ENCODE peak calls at places on chromosomes 7 and 10, in seven cellular contexts. Q is RPMI8226; G is GM23338; P is NCI-H774; C is ascending aorta; I is NCI-H1092 treated with DMSO at 0.1 percent for 48 hours; E is activated CD4-positive, alpha-beta T cell treated with anti-CD3 and anti-CD28 coated beads, Interleukin-2, amount 10 ng/mL, durations not matched to agents 7 days and 5 days. V is an unnamed sample.

GRCh38 chr10:27512548-27512947 is 8.4 kb downstream of the RAB18 start:
- DNase-seq in E (no peak), I (no peak), Q (no peak), G (no peak), C (no peak), P (no peak), V (no peak)

GRCh38 chr10:71213761-71214440 is 1.5 kb downstream of the UNC5B start:
- DNase-seq in Q (no peak), P (no peak), I (no peak), E (no peak), C (no peak), G (peak), V (no peak)

GRCh38 chr7:144384071-144384470 is 19.4 kb downstream of the NOBOX start:
- DNase-seq in E (no peak), I (no peak), C (no peak), Q (no peak), P (no peak), G (no peak), V (no peak)

GRCh38 chr7:51279391-51280023 is 37.1 kb downstream of the COBL start:
- DNase-seq in P (no peak), G (no peak), E (no peak), Q (peak), C (no peak), I (peak), V (no peak)

GRCh38 chr10:1026578-1026977 is 919 bp upstream of the IDI2 start:
- DNase-seq in C (no peak), P (no peak), G (no peak), I (no peak), E (no peak), Q (no peak), V (no peak)

GRCh38 chr10:60230892-60231291 is 158.8 kb downstream of the ANK3 start:
- DNase-seq in I (no peak), E (no peak), C (no peak), G (no peak), P (no peak), Q (no peak), V (no peak)

GRCh38 chr10:44032216-44032615 is 352.7 kb downstream of the CXCL12 start:
- DNase-seq in I (no peak), C (no peak), P (no peak), Q (no peak), E (no peak), G (no peak), V (no peak)

GRCh38 chr10:129922598-129923123 is 41.4 kb downstream of the EBF3 start:
- DNase-seq in C (no peak), G (no peak), E (no peak), P (no peak), Q (no peak), I (no peak), V (no peak)

GRCh38 chr7:16770657-16771329 is 17.2 kb downstream of the TSPAN13 start:
- DNase-seq in C (no peak), G (peak), P (no peak), I (no peak), Q (no peak), E (no peak), V (no peak)

GRCh38 chr7:117095055-117095454 is 141.8 kb downstream of the ST7 start:
- DNase-seq in G (no peak), P (no peak), Q (no peak), E (no peak), I (no peak), C (no peak), V (no peak)

GRCh38 chr10:58765905-58766304 is 253.2 kb downstream of the BICC1 start:
- DNase-seq in G (no peak), Q (no peak), P (no peak), C (no peak), E (no peak), I (no peak), V (no peak)

GRCh38 chr10:43294241-43294658 is 27.4 kb upstream of the RASGEF1A start:
- DNase-seq in I (no peak), P (no peak), C (no peak), E (peak), Q (no peak), G (no peak), V (no peak)

V was measured in NCI-H2227 treated with DMSO at 0.1 percent for 48 hours.